ENCODE peak calls at places on chromosomes 2 and 18, in seven cellular contexts. X is endodermal cell, W is pancreas, G is transverse colon, V is gastrocnemius medialis, Q is A549, M is adrenal gland. C is an unnamed sample.
A peak's percentile ranks its signal among the peaks of the same experiment; 100 is the strongest.

GRCh38 chr18:35153609-35154273 is 87.1 kb upstream of the ZNF397 start:
- DNase-seq in X (no peak), G (no peak), M (no peak), V (no peak), W (no peak), Q (no peak), C (no peak)

GRCh38 chr18:12031836-12032235 is 50.5 kb downstream of the IMPA2 start:
- DNase-seq in W (no peak), G (peak; percentile 41), V (peak; percentile 51), Q (no peak), X (no peak), M (peak; percentile 49), C (peak; percentile 92)

GRCh38 chr2:151237422-151238012 is 24.1 kb downstream of the RBM43 start:
- DNase-seq in G (no peak), W (no peak), X (no peak), M (peak; percentile 32), V (no peak), Q (no peak), C (peak; percentile 51)

GRCh38 chr2:20309001-20309400 is 41.6 kb downstream of the PUM2 start:
- DNase-seq in W (no peak), G (no peak), X (no peak), Q (no peak), M (no peak), V (no peak), C (no peak)

GRCh38 chr18:24266124-24266523 is 127.3 kb downstream of the CABYR start:
- DNase-seq in G (no peak), W (no peak), M (no peak), Q (no peak), X (no peak), V (no peak), C (no peak)

GRCh38 chr2:98985905-98986666 is 50.1 kb upstream of the CRACDL start:
- DNase-seq in M (no peak), Q (no peak), X (no peak), V (no peak), W (no peak), G (no peak), C (no peak)

GRCh38 chr18:61924550-61924949 is 31.7 kb upstream of the RNF152 start:
- DNase-seq in G (no peak), M (no peak), W (no peak), X (no peak), Q (no peak), V (no peak), C (no peak)

GRCh38 chr18:61475931-61476330 is 142.7 kb downstream of the CDH20 start:
- DNase-seq in G (no peak), W (no peak), V (no peak), M (no peak), X (no peak), Q (no peak), C (no peak)

GRCh38 chr2:239157766-239158165 is 243.1 kb downstream of the HDAC4 start:
- DNase-seq in Q (peak; percentile 35), X (peak; percentile 80), V (peak; percentile 42), M (peak; percentile 18), G (peak; percentile 76), W (peak; percentile 27), C (peak; percentile 10)

GRCh38 chr18:32777049-32777448 is 4.2 kb upstream of the KLHL14 start:
- DNase-seq in Q (no peak), W (no peak), X (no peak), M (no peak), V (no peak), G (no peak), C (peak; percentile 48)

GRCh38 chr2:96819876-96820511 is 3.9 kb downstream of the CNNM3 start:
- DNase-seq in M (no peak), X (no peak), V (no peak), G (no peak), Q (no peak), W (no peak), C (no peak)

GRCh38 chr18:10270160-10270571 is 184.3 kb upstream of the APCDD1 start:
- DNase-seq in X (no peak), G (no peak), Q (no peak), M (no peak), W (no peak), V (no peak), C (peak; percentile 40)

GRCh38 chr2:164967781-164968228 is 12.5 kb upstream of the SLC38A11 start:
- DNase-seq in V (no peak), X (peak; percentile 56), G (no peak), Q (no peak), W (no peak), M (no peak), C (peak; percentile 77)

GRCh38 chr2:64404002-64404731 is 49.8 kb upstream of the LGALSL start:
- DNase-seq in V (peak; percentile 73), Q (no peak), M (peak; percentile 86), G (peak; percentile 79), X (peak; percentile 88), W (peak; percentile 72), C (peak; percentile 88)

GRCh38 chr2:240233891-240234502 is 93.5 kb upstream of the OTOS start:
- DNase-seq in Q (no peak), G (no peak), W (no peak), M (peak; percentile 52), V (peak; percentile 70), X (peak; percentile 47), C (no peak)

GRCh38 chr18:57837917-57838548 is 34.9 kb upstream of the ATP8B1 start:
- DNase-seq in G (no peak), Q (no peak), X (no peak), M (no peak), W (no peak), V (no peak), C (no peak)

GRCh38 chr2:81194581-81194980 is 890.0 kb upstream of the LRRTM1 start:
- DNase-seq in G (no peak), X (no peak), M (no peak), Q (no peak), V (no peak), W (no peak), C (no peak)

GRCh38 chr2:68692511-68692910 is 42.1 kb upstream of the ARHGAP25 start:
- DNase-seq in G (no peak), W (no peak), X (no peak), M (no peak), V (no peak), Q (no peak), C (no peak)

GRCh38 chr2:221676566-221677172 is 104.6 kb upstream of the EPHA4 start:
- DNase-seq in M (no peak), X (no peak), V (no peak), W (no peak), G (no peak), Q (no peak), C (peak; percentile 22)

DNA sequence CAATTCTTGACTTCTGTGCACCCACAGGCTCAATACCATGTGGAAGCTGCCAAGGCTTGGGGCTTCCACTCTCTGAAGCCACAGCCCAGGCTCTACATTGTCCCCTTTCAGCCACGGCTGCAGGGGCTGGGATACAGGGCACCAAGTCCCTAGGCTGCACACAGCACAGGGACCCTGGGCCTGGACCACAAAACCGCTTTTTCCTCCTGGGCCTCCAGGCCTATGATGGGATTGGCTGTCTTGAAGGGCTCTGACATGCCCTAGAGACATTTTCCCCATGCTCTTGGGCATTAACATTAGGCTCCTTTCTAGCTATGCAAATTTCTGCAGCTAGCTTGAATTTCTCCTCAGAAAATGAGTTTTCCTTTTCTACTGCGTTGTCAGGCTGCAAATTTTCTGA is 29.7 kb downstream of the NUP35 start:
- DNase-seq in X (no peak), W (no peak), Q (no peak), M (no peak), V (no peak), G (no peak), C (no peak)
- H3K4me3 ChIP-seq in X (no peak overlapping the region), W (no peak overlapping the region), Q (no peak overlapping the region), M (no peak overlapping the region), V (no peak overlapping the region), G (no peak overlapping the region), C (no peak overlapping the region)

GRCh38 chr2:47207614-47208013 is 52.5 kb upstream of the STPG4 start:
- DNase-seq in G (no peak), X (no peak), Q (no peak), M (no peak), V (no peak), W (no peak), C (no peak)
- TF ChIP-seq CTCF in G (no peak), X (no peak), Q (no peak), M (no peak), V (no peak), W (no peak), C (no peak)

GRCh38 chr18:3216987-3217386 is 2.8 kb downstream of the MYOM1 start:
- DNase-seq in X (no peak), Q (no peak), W (no peak), M (no peak), G (no peak), V (no peak), C (no peak)

GRCh38 chr18:3217930-3218647 is 1.7 kb downstream of the MYOM1 start:
- DNase-seq in M (no peak), Q (peak; percentile 55), G (peak; percentile 61), V (no peak), W (peak; percentile 68), X (peak; percentile 59), C (peak; percentile 16)

GRCh38 chr18:3221496-3221895 is 1.7 kb upstream of the MYOM1 start:
- DNase-seq in Q (no peak), V (no peak), G (no peak), M (no peak), X (no peak), W (no peak), C (no peak)

GRCh38 chr18:3219621-3220335 is at the start of gene MYOM1:
- DNase-seq in Q (no peak), G (no peak), V (peak; percentile 60), M (no peak), W (no peak), X (no peak), C (no peak)

DNA sequence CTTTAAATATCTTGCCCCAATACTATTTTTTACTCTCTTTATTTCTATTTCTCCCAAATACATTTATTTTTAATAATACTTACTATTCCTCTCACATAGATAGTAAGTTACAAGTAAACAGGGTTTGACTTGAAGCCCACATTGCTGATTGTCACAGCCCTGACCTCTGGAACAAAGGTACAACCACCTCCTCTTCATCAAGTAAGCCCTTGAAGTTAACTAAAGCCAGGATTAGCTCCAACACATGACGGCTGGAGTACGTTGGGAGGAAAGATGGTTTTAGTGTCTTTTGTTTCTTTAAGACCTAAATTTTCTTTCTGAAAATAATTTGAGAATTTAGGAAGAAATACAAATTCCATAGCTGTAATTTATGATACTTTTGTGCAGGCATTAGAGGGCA is 951 bp downstream of the MYOM1 start:
- DNase-seq in G (no peak), Q (no peak), X (no peak), W (no peak), V (no peak), M (no peak), C (no peak)
- H3K4me3 ChIP-seq in G (peak overlapping the region; percentile 1), Q (no peak overlapping the region), X (peak overlapping the region; percentile 43), W (peak overlapping the region; percentile 7), V (peak overlapping the region; percentile 56), M (no peak overlapping the region), C (no peak overlapping the region)

GRCh38 chr2:95317665-95318425 is 20.7 kb downstream of the KCNIP3 start:
- DNase-seq in W (no peak), M (no peak), G (no peak), X (no peak), V (no peak), Q (no peak), C (no peak)

GRCh38 chr2:95317123-95317500 is 20.0 kb downstream of the KCNIP3 start:
- DNase-seq in W (no peak), X (no peak), Q (no peak), M (no peak), G (no peak), V (no peak), C (no peak)

GRCh38 chr2:95314964-95315611 is 17.9 kb downstream of the KCNIP3 start:
- DNase-seq in X (peak; percentile 88), V (no peak), W (peak; percentile 42), Q (peak; percentile 45), M (no peak), G (peak; percentile 54), C (peak; percentile 33)

GRCh38 chr2:95315801-95316411 is 18.8 kb downstream of the KCNIP3 start:
- DNase-seq in M (no peak), V (no peak), Q (no peak), X (no peak), W (no peak), G (no peak), C (peak; percentile 68)

GRCh38 chr2:95316466-95317122 is 19.4 kb downstream of the KCNIP3 start:
- DNase-seq in Q (no peak), G (no peak), M (no peak), W (no peak), V (no peak), X (no peak), C (peak; percentile 56)
- TF ChIP-seq CTCF in Q (no peak), G (no peak), M (no peak), W (no peak), V (no peak), X (no peak), C (no peak)